ENCODE peak calls at places on chromosomes 11 and 22, in six cellular contexts. D is lower leg skin; Q is AG04450; Y is left ventricle myocardium inferior; Z is foreskin fibroblast; L is CD8-positive, alpha-beta memory T cell. W is an unnamed sample.

GRCh38 chr11:65912840-65913239 is 6.0 kb downstream of the C11orf68 start:
- DNase-seq in D (no peak), Q (no peak), Z (peak), Y (no peak), L (no peak), W (no peak)

GRCh38 chr11:127485541-127485940 is 485.0 kb upstream of the KIRREL3 start:
- DNase-seq in D (no peak), Y (no peak), Q (no peak), L (no peak), Z (no peak), W (no peak)

GRCh38 chr22:35749808-35750207 is 32.1 kb downstream of the APOL5 start:
- DNase-seq in Q (no peak), L (no peak), Z (peak), Y (no peak), D (no peak), W (no peak)

GRCh38 chr11:75813126-75813525 is 1.9 kb upstream of the UVRAG start:
- DNase-seq in D (no peak), Y (no peak), Z (no peak), L (no peak), Q (no peak), W (no peak)

GRCh38 chr22:32803020-32803758 is 1.7 kb downstream of the TIMP3 start:
- DNase-seq in Q (no peak), Z (no peak), L (no peak), D (no peak), Y (peak), W (peak)

GRCh38 chr22:45968003-45968650 is 8.8 kb downstream of the WNT7B start:
- DNase-seq in Z (no peak), Q (no peak), D (no peak), L (no peak), Y (no peak), W (no peak)

GRCh38 chr11:209275-210121 is 2.0 kb downstream of the RIC8A start:
- DNase-seq in Q (no peak), L (no peak), Y (no peak), D (peak), Z (peak), W (peak)

GRCh38 chr11:65743928-65744698 is 23.5 kb upstream of the RNASEH2C start:
- DNase-seq in Z (peak), Q (no peak), L (no peak), D (no peak), Y (no peak), W (no peak)

GRCh38 chr11:78688460-78688859 is 113.8 kb upstream of the NARS2 start:
- DNase-seq in D (no peak), L (no peak), Y (no peak), Z (no peak), Q (no peak), W (no peak)

GRCh38 chr22:42500164-42500835 is 19.3 kb downstream of the RRP7A start:
- DNase-seq in Y (peak), L (peak), D (peak), Q (no peak), Z (peak), W (peak)

GRCh38 chr11:66012946-66013761 is 1.3 kb downstream of the CST6 start:
- DNase-seq in Y (no peak), Q (no peak), Z (no peak), L (no peak), D (no peak), W (no peak)

GRCh38 chr11:115716577-115717214 is 212.5 kb upstream of the CADM1 start:
- DNase-seq in D (no peak), Q (no peak), L (no peak), Y (no peak), Z (no peak), W (peak)

GRCh38 chr11:126282742-126283591 is at the start of gene TIRAP:
- DNase-seq in D (peak), Y (peak), Q (no peak), Z (peak), L (peak), W (peak)

DNA sequence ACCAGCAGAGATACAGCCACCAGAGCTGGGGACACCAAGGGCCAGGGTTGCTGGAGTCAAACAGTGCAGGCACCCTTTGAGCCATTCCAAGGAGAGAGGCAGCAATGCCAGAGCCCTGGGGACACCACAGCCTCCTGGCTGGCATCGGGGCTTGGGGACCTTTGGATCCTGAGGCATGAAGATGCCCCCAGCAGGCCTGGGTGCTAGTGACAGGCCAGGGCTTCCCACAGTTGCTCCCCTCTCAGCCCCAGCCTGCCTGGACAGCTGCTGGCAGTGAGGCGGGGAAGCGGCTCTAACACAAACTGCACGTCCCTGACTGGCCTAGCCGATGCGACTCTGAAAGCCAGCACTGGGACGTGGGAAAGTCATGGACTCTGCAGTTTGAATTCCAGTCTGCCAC is 2.7 kb downstream of the CD5 start:
- DNase-seq in Z (no peak), L (peak), Y (no peak), Q (no peak), D (no peak), W (peak)
- H3K4me3 ChIP-seq in Z (no peak), L (peak), Y (no peak), Q (no peak), D (no peak), W (no peak)

GRCh38 chr11:128685383-128686044 is 8.4 kb upstream of the FLI1 start:
- DNase-seq in L (no peak), Z (no peak), D (no peak), Y (no peak), Q (no peak), W (no peak)
- H3K4me3 ChIP-seq in L (peak), Z (no peak), D (no peak), Y (peak), Q (peak), W (peak)

DNA sequence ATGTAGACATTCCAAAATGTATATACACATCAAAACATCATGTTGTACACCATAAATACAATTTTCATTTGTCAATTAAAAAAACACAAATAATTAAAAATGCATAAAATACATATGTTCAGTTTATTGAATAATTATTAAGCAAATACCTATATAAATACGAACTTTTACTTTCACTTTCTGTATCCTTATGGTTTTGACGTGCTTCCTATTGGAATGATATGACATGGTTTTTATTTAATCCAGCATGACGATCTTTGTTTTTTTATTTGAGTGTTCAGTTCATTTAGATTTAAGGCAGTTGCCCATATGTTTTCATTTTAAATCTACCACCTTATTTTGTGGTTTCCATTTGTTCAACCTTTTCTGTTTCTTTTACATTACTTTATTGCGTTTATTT is 198.3 kb upstream of the PLET1 start:
- DNase-seq in Z (no peak), D (no peak), Q (no peak), Y (no peak), L (no peak), W (no peak)
- H3K4me3 ChIP-seq in Z (peak), D (no peak), Q (peak), Y (no peak), L (no peak), W (no peak)

GRCh38 chr22:17218341-17218740 is 894 bp downstream of the ADA2 start:
- DNase-seq in L (no peak), Q (no peak), D (no peak), Z (no peak), Y (no peak), W (no peak)
- H3K4me3 ChIP-seq in L (peak), Q (no peak), D (no peak), Z (no peak), Y (peak), W (no peak)

DNA sequence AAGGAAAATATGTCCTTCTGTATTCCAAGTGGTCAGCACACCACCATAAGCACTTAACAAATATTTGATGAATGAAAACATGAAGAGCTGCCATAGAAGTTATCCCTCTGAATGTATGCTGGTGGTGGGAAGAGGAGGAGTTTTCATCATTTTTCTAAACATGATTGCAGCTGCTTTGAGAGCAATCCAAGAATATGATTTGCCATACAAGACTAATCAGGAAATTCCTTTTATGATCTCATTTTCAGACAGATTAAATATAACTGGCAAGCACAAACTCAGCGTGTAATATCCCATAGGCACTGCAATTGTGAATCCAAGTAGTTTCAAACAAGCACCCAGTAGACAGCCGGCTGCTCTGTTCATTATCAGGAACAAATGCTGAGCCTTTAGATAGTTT is 505.7 kb upstream of the LUZP2 start:
- DNase-seq in Y (no peak), Q (peak), L (no peak), D (no peak), Z (no peak), W (no peak)
- H3K4me3 ChIP-seq in Y (no peak), Q (no peak), L (no peak), D (no peak), Z (no peak), W (no peak)

DNA sequence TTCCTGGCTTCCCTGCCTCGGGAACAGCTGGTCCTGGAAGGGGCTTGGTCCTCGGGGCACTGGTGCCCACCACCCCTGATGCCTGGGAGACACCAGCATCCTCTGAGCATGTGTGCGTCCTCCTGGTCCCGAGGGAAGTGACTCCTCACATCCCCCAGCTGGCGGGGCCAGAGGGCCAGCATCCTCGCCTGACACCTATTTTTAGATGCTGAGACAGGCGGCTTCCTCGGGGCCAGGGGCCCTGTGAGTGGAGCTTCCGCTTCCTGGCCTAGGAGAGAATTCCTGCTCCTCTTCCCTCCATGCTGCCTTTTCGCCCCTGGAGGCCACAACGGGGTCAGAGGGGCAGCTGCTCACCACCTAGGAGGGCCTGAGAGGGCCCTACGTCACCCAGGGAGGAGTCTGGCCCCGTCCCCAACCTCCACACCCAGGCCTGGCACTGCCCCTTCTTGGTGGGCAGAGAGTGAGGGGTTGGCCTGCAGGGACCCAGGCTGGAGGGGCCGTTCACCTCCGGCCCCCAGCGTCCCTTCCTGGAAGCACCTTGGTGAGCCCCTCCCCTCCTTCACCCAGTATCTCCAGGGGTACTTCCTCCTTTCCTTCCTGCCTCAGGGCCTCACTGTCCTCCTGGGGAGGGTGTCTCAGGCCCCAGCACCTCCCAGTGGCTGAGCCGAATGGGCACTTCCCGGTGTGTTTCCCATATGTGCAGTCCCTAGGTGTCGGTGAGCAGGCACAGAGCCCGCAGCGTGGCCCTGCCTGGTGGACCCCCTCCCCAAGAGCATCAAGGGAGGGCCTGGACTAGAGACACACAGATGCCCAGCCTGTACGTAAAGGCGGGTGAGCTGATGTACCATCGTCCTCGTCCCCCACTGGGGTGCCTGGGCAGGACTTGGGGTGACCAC is 6.1 kb downstream of the CD81 start:
- DNase-seq in L (peak), Y (peak), Z (peak), D (no peak), Q (no peak), W (peak)
- H3K4me3 ChIP-seq in L (no peak), Y (peak), Z (peak), D (no peak), Q (no peak), W (no peak)

GRCh38 chr22:20207277-20208025 is 56.6 kb upstream of the CCDC188 start:
- DNase-seq in Y (no peak), Z (no peak), D (no peak), L (no peak), Q (no peak), W (no peak)
- H3K4me3 ChIP-seq in Y (peak), Z (peak), D (no peak), L (peak), Q (peak), W (no peak)